ENCODE peak calls at places on chromosomes 16 and 17, in four cellular contexts. J is iPS-NIHi11, O is fibroblast of mammary gland, Y is aorta. P is an unnamed sample.

GRCh38 chr16:68257251-68257905 is 6.9 kb upstream of the SLC7A6 start:
- DNase-seq in O (no peak), Y (no peak), J (no peak), P (no peak)

GRCh38 chr16:75482434-75483205 is 12.6 kb downstream of the CHST6 start:
- DNase-seq in J (no peak), O (no peak), Y (no peak), P (no peak)

GRCh38 chr17:19398301-19399181 is 11.6 kb upstream of the MFAP4 start:
- DNase-seq in Y (peak), O (peak), J (no peak), P (no peak)

GRCh38 chr16:3188925-3189825 is 1.2 kb downstream of the OR1F1 start:
- DNase-seq in Y (no peak), J (peak), O (peak), P (peak)

GRCh38 chr17:36945959-36946725 is 2.6 kb upstream of the AATF start:
- DNase-seq in Y (no peak), J (no peak), O (no peak), P (no peak)

GRCh38 chr17:19024101-19025078 is 19.8 kb upstream of the FAM83G start:
- DNase-seq in J (no peak), O (peak), Y (peak), P (peak)

GRCh38 chr16:1420111-1420539 is 422 bp downstream of the UQCC4 start:
- DNase-seq in Y (peak), J (no peak), O (no peak), P (no peak)

GRCh38 chr16:56824335-56824734 is 40.7 kb upstream of the SLC12A3 start:
- DNase-seq in O (peak), Y (no peak), J (peak), P (peak)

GRCh38 chr17:51733166-51733565 is 425.3 kb downstream of the CA10 start:
- DNase-seq in O (no peak), Y (no peak), J (no peak), P (no peak)

GRCh38 chr17:61568219-61569072 is 22.6 kb downstream of the NACA2 start:
- DNase-seq in J (no peak), Y (no peak), O (no peak), P (no peak)

GRCh38 chr17:4747847-4748246 is 8.1 kb upstream of the CXCL16 start:
- DNase-seq in Y (no peak), J (no peak), O (no peak), P (peak)

GRCh38 chr17:14427914-14428639 is 127.2 kb downstream of the HS3ST3B1 start:
- DNase-seq in Y (no peak), J (no peak), O (no peak), P (no peak)

GRCh38 chr16:68987734-68988457 is 117.6 kb upstream of the HAS3 start:
- DNase-seq in Y (no peak), J (no peak), O (no peak), P (no peak)

GRCh38 chr17:58969156-58969555 is 137.5 kb downstream of the TRIM37 start:
- DNase-seq in Y (no peak), O (no peak), J (no peak), P (no peak)

GRCh38 chr17:78137392-78138203 is 7.0 kb downstream of the TMC8 start:
- DNase-seq in O (no peak), Y (no peak), J (no peak), P (no peak)

GRCh38 chr17:72953621-72954020 is 138.9 kb downstream of the SLC39A11 start:
- DNase-seq in O (no peak), Y (no peak), J (no peak), P (no peak)

GRCh38 chr17:63995626-63996025 is 2.5 kb upstream of the PRR29 start:
- DNase-seq in Y (peak), O (no peak), J (no peak), P (no peak)

GRCh38 chr17:80279895-80280294 is 19.2 kb downstream of the RNF213 start:
- DNase-seq in Y (peak), O (peak), J (peak), P (peak)

GRCh38 chr16:14193316-14193871 is 122.3 kb downstream of the MRTFB start:
- DNase-seq in O (no peak), J (no peak), Y (no peak), P (no peak)

P was measured in RPMI7951.